ENCODE peak calls at places on chromosomes 5 and 9, in seven cellular contexts. J, P, F, A, B, W and C are unnamed samples.

GRCh38 chr5:147101654-147102053 is 133.2 kb upstream of the STK32A start:
- DNase-seq in J (no peak), B (no peak), A (no peak), F (no peak), P (peak; percentile 5), W (no peak), C (no peak)

GRCh38 chr9:108033976-108034964 is 544.7 kb upstream of the KLF4 start:
- DNase-seq in W (peak; percentile 53), B (no peak), F (peak; percentile 94), J (no peak), A (no peak), P (peak; percentile 31), C (no peak)

GRCh38 chr9:4933177-4933576 is 51.9 kb upstream of the JAK2 start:
- DNase-seq in F (no peak), J (no peak), B (no peak), P (no peak), A (no peak), W (peak; percentile 97), C (no peak)

GRCh38 chr5:28602429-28602828 is 1564.0 kb upstream of the CDH9 start:
- DNase-seq in A (no peak), W (no peak), J (no peak), F (no peak), P (no peak), B (no peak), C (no peak)

GRCh38 chr5:69415584-69415958 is 655 bp downstream of the MARVELD2 start:
- DNase-seq in B (peak; percentile 53), P (no peak), J (peak; percentile 43), F (no peak), A (no peak), W (peak; percentile 56), C (peak; percentile 6)

GRCh38 chr5:8908055-8908683 is 637.7 kb downstream of the SEMA5A start:
- DNase-seq in W (peak; percentile 42), J (peak; percentile 72), A (peak; percentile 68), F (peak; percentile 43), B (peak; percentile 72), P (peak; percentile 60), C (peak; percentile 27)

GRCh38 chr9:22008662-22009562 is at the start of gene CDKN2B:
- DNase-seq in J (peak; percentile 95), B (peak; percentile 96), P (peak; percentile 97), A (no peak), F (peak; percentile 94), W (peak; percentile 100), C (peak; percentile 91)

GRCh38 chr5:180875860-180876426 is 14.9 kb upstream of the ZFP62 start:
- DNase-seq in A (no peak), P (no peak), F (no peak), W (no peak), J (no peak), B (no peak), C (no peak)

GRCh38 chr9:135279834-135280393 is 192.4 kb downstream of the OLFM1 start:
- DNase-seq in W (no peak), J (no peak), P (no peak), A (no peak), B (no peak), F (no peak), C (no peak)

GRCh38 chr9:89078421-89078820 is 87.2 kb downstream of the S1PR3 start:
- DNase-seq in W (no peak), P (no peak), B (no peak), J (no peak), F (no peak), A (no peak), C (no peak)

GRCh38 chr5:86986837-86987236 is 280.8 kb upstream of the RASA1 start:
- DNase-seq in W (no peak), F (no peak), P (no peak), B (no peak), A (no peak), J (no peak), C (no peak)

GRCh38 chr5:67407979-67408378 is 211.4 kb upstream of the CD180 start:
- DNase-seq in A (no peak), P (no peak), W (no peak), F (no peak), J (no peak), B (no peak), C (no peak)

GRCh38 chr5:159588930-159589329 is 258.6 kb upstream of the IL12B start:
- DNase-seq in W (no peak), J (no peak), F (no peak), B (no peak), A (no peak), P (no peak), C (no peak)

GRCh38 chr5:34501840-34502239 is 154.3 kb upstream of the RAI14 start:
- DNase-seq in F (no peak), W (no peak), B (no peak), J (no peak), P (no peak), A (no peak), C (no peak)

GRCh38 chr5:180142008-180142803 is 66.8 kb downstream of the RASGEF1C start:
- DNase-seq in A (no peak), P (no peak), B (no peak), W (no peak), F (no peak), J (no peak), C (no peak)

GRCh38 chr5:121503111-121503840 is 348.4 kb upstream of the FTMT start:
- DNase-seq in W (peak; percentile 28), F (no peak), J (peak; percentile 56), B (peak; percentile 87), P (peak; percentile 6), A (peak; percentile 31), C (peak; percentile 14)

GRCh38 chr9:19379697-19380046 is 364 bp downstream of the RPS6 start:
- DNase-seq in B (no peak), P (no peak), W (peak; percentile 48), F (peak; percentile 16), J (no peak), A (no peak), C (no peak)

GRCh38 chr5:54774281-54775171 is 210.9 kb downstream of the ESM1 start:
- DNase-seq in A (no peak), P (no peak), W (no peak), B (peak; percentile 90), F (no peak), J (no peak), C (no peak)

GRCh38 chr5:125085797-125086505 is 339.5 kb upstream of the ZNF608 start:
- DNase-seq in W (no peak), J (no peak), F (no peak), A (no peak), P (no peak), B (no peak), C (no peak)

GRCh38 chr5:175883506-175883905 is 12.1 kb downstream of the CPLX2 start:
- DNase-seq in J (no peak), P (no peak), A (no peak), F (no peak), W (no peak), B (no peak), C (no peak)

GRCh38 chr5:175880797-175881312 is 9.5 kb downstream of the CPLX2 start:
- DNase-seq in B (no peak), A (no peak), F (no peak), J (no peak), W (no peak), P (no peak), C (no peak)

GRCh38 chr5:175887463-175887862 is 16.1 kb downstream of the CPLX2 start:
- DNase-seq in F (no peak), A (no peak), W (no peak), P (no peak), B (peak; percentile 60), J (no peak), C (no peak)

GRCh38 chr5:175885813-175886212 is 14.4 kb downstream of the CPLX2 start:
- DNase-seq in J (no peak), A (no peak), P (no peak), F (no peak), W (no peak), B (no peak), C (no peak)

DNA sequence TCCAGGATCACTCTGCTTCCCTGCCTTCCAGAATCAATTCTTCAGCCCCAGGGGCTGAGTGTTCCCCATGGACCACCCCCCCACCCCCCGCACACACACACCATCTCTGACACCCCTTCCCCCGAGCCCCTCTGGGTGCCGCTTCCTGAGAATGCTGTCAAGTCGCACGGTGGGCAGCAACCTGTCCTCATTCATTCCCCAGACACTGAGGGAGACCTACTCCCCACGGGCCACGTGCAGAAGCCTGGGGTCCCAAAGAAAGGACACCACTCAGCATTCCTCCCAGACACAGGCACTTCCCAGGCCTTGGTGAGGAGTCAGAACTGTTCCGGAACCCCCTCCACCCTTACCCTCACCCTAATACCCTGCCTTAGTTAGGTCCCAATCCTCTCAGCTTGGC is 12.8 kb downstream of the CPLX2 start:
- DNase-seq in W (no peak), P (no peak), F (no peak), J (no peak), B (no peak), A (no peak), C (no peak)
- H2BK5ac ChIP-seq in W (no peak overlapping the region), P (no peak overlapping the region), F (no peak overlapping the region), J (no peak overlapping the region), B (no peak overlapping the region), A (no peak overlapping the region), C (no peak overlapping the region)

DNA sequence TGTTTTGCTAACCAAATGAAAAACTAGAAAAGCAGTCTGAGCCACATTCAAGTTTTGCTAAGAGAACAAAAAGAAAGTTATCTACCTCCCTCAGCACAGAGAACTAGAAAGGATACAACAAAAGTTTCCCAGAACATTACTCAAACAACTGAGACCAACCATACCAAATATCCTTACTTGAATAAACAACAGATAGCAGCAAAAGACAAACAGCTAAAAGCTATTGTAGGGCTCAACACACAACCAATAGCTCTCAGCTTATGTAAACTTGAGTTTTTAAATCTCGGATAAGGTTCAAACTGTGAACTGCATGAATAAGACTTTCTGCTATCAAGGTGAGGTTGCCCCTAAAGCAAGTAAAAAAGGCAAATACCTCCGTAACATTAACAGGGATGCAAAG is 3.5 kb downstream of the EPB41L4A start:
- DNase-seq in P (no peak), J (no peak), F (no peak), B (no peak), A (no peak), W (no peak), C (no peak)
- H2BK5ac ChIP-seq in P (no peak overlapping the region), J (no peak overlapping the region), F (no peak overlapping the region), B (no peak overlapping the region), A (no peak overlapping the region), W (no peak overlapping the region), C (no peak overlapping the region)

DNA sequence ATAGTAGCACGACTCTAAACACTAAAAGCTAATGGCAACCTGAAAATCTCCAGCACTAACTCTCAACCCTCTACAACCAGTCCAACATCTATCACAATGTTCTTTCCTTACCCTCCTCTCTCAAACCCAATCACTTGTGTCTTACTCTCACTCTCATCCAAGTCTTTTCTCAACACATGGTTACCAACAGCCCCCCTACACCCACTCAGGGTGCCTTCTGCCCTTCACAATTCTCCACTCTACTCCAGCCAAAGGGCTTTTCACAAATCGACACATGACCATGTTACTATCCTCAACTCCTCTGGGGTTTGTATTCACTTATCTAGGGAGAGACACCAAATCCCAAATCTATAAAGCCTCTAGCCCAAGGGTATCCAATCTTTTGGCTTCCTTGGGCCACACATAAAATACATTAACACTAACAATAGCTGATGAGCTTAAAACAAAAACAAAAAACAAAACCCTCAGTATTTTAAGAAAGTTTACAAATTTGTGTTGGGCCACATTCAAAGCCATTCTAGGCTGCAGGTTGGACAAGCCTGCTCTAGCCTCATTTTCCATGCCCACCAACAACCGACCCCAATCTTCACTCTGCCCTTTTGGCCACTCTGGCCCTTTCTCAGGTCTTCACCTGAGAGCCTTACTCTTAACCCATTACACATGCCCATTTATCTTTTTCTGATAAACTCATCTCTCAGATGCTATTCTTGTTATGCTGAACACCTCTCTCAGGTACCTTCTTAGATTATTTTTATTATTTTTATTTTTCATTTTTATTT is 11.7 kb downstream of the HSPA9 start:
- DNase-seq in A (no peak), P (no peak), B (no peak), J (no peak), W (no peak), F (no peak), C (no peak)
- H2BK5ac ChIP-seq in A (no peak overlapping the region), P (no peak overlapping the region), B (no peak overlapping the region), J (no peak overlapping the region), W (no peak overlapping the region), F (no peak overlapping the region), C (no peak overlapping the region)

GRCh38 chr5:36172593-36172992 is 20.7 kb downstream of the SKP2 start:
- DNase-seq in B (no peak), A (no peak), W (no peak), F (no peak), P (no peak), J (no peak), C (no peak)
- H2BK5ac ChIP-seq in B (no peak overlapping the region), A (no peak overlapping the region), W (no peak overlapping the region), F (no peak overlapping the region), P (no peak overlapping the region), J (no peak overlapping the region), C (no peak overlapping the region)